ENCODE peak calls at places on chromosomes 2 and 18, in seven cellular contexts. S is HepG2, C is GM12892, B is SK-N-SH, P is GM12878, Z is K562, V is H1. I is an unnamed sample.

GRCh38 chr2:20471148-20471547 is 24.3 kb downstream of the RHOB start:
- DNase-seq in S (no peak), C (no peak), B (no peak), P (no peak), Z (no peak), V (no peak), I (no peak)

GRCh38 chr2:25567406-25567805 is 106.0 kb downstream of the DTNB start:
- DNase-seq in S (peak), C (no peak), B (peak), P (peak), Z (peak), V (no peak), I (no peak)

GRCh38 chr2:172256886-172257285 is 154.2 kb upstream of the DLX2 start:
- DNase-seq in S (no peak), C (no peak), B (peak), P (no peak), Z (no peak), V (no peak), I (no peak)

GRCh38 chr2:54589340-54590215 is 133.5 kb downstream of the SPTBN1 start:
- DNase-seq in S (peak), C (no peak), B (peak), P (no peak), Z (peak), V (no peak), I (no peak)

GRCh38 chr2:235527806-235528480 is 34.1 kb downstream of the AGAP1 start:
- DNase-seq in S (no peak), C (no peak), B (no peak), P (no peak), Z (no peak), V (no peak), I (no peak)

GRCh38 chr2:111236027-111236426 is 115.3 kb downstream of the BCL2L11 start:
- DNase-seq in S (no peak), C (no peak), B (no peak), P (no peak), Z (no peak), V (no peak), I (no peak)

GRCh38 chr18:46054956-46055831 is 16.9 kb downstream of the PSTPIP2 start:
- DNase-seq in S (no peak), C (no peak), B (no peak), P (no peak), Z (peak), V (peak), I (no peak)

GRCh38 chr2:110770696-110771425 is 38.5 kb downstream of the ACOXL start:
- DNase-seq in S (no peak), C (no peak), B (peak), P (no peak), Z (no peak), V (no peak), I (no peak)

GRCh38 chr18:58860747-58861224 is 3.9 kb upstream of the ZNF532 start:
- DNase-seq in S (no peak), C (no peak), B (no peak), P (no peak), Z (no peak), V (no peak), I (no peak)

GRCh38 chr2:239928457-239929350 is 96.4 kb downstream of the NDUFA10 start:
- DNase-seq in S (no peak), C (no peak), B (no peak), P (no peak), Z (no peak), V (peak), I (no peak)

DNA sequence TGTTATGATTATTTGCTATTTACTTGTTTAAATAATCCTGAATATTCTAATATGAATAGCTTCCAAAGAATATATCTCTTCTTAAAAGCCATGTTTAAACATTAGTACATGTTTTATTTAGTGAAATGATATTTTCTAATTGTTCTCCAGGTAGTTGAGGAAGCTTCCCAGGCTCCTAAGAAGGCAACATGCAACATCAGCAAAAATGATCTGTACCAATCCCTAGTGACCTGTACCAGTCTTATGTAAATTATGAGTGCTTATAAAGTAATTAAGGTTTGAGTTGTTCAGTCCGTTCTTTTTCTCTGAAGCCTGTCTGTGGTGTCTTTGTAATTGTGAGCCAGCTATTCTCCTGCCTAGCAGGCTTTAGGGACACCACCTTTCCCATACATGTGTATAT is 98.2 kb downstream of the PKP4 start:
- DNase-seq in S (no peak), C (no peak), B (no peak), P (no peak), Z (no peak), V (no peak), I (no peak)
- TF ChIP-seq TAF1 in S (no peak), C (no peak), B (no peak), P (no peak), Z (no peak), V (no peak), I (no peak)

GRCh38 chr2:102726128-102727087 is 35.4 kb upstream of the TMEM182 start:
- DNase-seq in S (no peak), C (no peak), B (no peak), P (no peak), Z (no peak), V (no peak), I (no peak)
- TF ChIP-seq POLR2AphosphoS5 in S (no peak), C (no peak), B (no peak), P (no peak), Z (no peak), V (no peak), I (no peak)

GRCh38 chr18:49335677-49336076 is 124.8 kb downstream of the DYM start:
- DNase-seq in S (peak), C (no peak), B (no peak), P (no peak), Z (peak), V (no peak), I (no peak)
- TF ChIP-seq TAF1 in S (no peak), C (no peak), B (no peak), P (no peak), Z (no peak), V (no peak), I (no peak)

GRCh38 chr18:11047817-11048216 is 101.6 kb downstream of the PIEZO2 start:
- DNase-seq in S (no peak), C (no peak), B (no peak), P (no peak), Z (no peak), V (no peak), I (no peak)
- TF ChIP-seq POLR2AphosphoS5 in S (no peak), C (no peak), B (no peak), P (no peak), Z (no peak), V (no peak), I (no peak)

GRCh38 chr18:50506362-50506761 is 53.5 kb upstream of the MAPK4 start:
- DNase-seq in S (no peak), C (no peak), B (no peak), P (no peak), Z (no peak), V (no peak), I (no peak)

GRCh38 chr18:50509012-50509411 is 50.9 kb upstream of the MAPK4 start:
- DNase-seq in S (no peak), C (no peak), B (no peak), P (no peak), Z (no peak), V (no peak), I (no peak)

GRCh38 chr18:50508228-50508627 is 51.7 kb upstream of the MAPK4 start:
- DNase-seq in S (no peak), C (no peak), B (no peak), P (no peak), Z (no peak), V (no peak), I (no peak)

DNA sequence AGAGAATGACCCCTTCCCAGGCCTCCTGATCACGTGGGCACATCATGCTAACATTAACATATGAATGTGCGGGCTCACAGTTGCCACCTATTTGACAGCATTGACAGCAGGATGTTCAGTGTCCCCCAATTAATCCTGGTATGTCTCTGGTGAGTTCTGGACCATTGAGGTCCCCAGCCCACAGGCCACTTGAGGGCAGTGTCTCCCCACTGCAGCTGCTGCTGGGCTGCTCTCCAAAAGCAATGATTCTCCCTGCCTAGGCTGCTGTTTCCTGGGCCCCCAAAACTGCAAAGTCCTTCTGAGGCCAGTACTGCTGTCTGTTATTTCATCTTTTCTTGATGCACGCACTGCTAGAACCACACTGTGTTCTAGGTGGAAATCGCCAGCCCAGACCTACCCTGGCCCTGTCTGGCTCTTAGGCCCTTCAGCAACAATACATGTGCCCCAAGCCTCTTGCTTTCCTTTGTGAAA is 52.7 kb upstream of the MAPK4 start:
- DNase-seq in S (peak), C (no peak), B (peak), P (no peak), Z (peak), V (peak), I (no peak)
- TF ChIP-seq TAF1 in S (no peak), C (no peak), B (no peak), P (no peak), Z (no peak), V (no peak), I (no peak)

GRCh38 chr2:194105358-194105757 is 1551.7 kb upstream of the SLC39A10 start:
- DNase-seq in S (no peak), C (no peak), B (no peak), P (no peak), Z (no peak), V (no peak), I (no peak)
- TF ChIP-seq POLR2AphosphoS5 in S (no peak), C (no peak), B (no peak), P (no peak), Z (no peak), V (no peak), I (no peak)

GRCh38 chr2:58101500-58101899 is 54.9 kb downstream of the VRK2 start:
- DNase-seq in S (no peak), C (no peak), B (no peak), P (no peak), Z (no peak), V (no peak), I (no peak)
- TF ChIP-seq TAF1 in S (no peak), C (no peak), B (no peak), P (no peak), Z (no peak), V (no peak), I (no peak)

GRCh38 chr2:201127128-201127521 is 11.2 kb downstream of the CFLAR start:
- DNase-seq in S (no peak), C (no peak), B (no peak), P (no peak), Z (no peak), V (no peak), I (no peak)

GRCh38 chr2:201129044-201129505 is 13.1 kb downstream of the CFLAR start:
- DNase-seq in S (peak), C (no peak), B (no peak), P (no peak), Z (peak), V (no peak), I (no peak)

GRCh38 chr2:201130524-201131186 is 14.7 kb downstream of the CFLAR start:
- DNase-seq in S (no peak), C (no peak), B (no peak), P (no peak), Z (peak), V (no peak), I (no peak)

GRCh38 chr2:201126308-201127127 is 10.6 kb downstream of the CFLAR start:
- DNase-seq in S (no peak), C (no peak), B (no peak), P (no peak), Z (peak), V (no peak), I (no peak)

DNA sequence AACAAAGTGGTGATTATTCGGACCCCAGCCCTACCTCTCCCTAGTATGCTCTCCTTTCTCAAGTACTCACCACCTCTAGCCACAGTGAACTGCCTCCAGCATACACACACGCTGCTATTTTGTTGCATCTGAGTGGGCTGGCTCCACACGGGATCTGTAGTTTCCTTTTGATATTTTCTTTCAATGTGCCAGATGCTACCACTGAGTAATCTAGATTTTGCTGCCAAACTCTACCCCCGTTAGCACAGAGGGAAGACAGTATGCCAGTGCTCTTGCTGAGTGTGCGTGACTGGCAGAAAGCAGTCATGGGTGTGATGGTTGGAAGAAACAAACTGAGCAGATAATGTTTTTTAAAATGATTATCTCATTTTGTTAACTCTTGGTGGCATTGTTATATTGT is 11.6 kb downstream of the CFLAR start:
- DNase-seq in S (no peak), C (no peak), B (no peak), P (no peak), Z (peak), V (no peak), I (no peak)
- TF ChIP-seq POLR2AphosphoS5 in S (no peak), C (no peak), B (no peak), P (peak), Z (no peak), V (no peak), I (no peak)

GRCh38 chr2:162327134-162327769 is 8.8 kb upstream of the IFIH1 start:
- DNase-seq in S (no peak), C (no peak), B (no peak), P (no peak), Z (peak), V (peak), I (no peak)

GRCh38 chr2:162327806-162328205 is 9.3 kb upstream of the IFIH1 start:
- DNase-seq in S (no peak), C (no peak), B (no peak), P (no peak), Z (no peak), V (no peak), I (no peak)

GRCh38 chr2:162333968-162334367 is 10.0 kb upstream of the GCA start:
- DNase-seq in S (peak), C (no peak), B (no peak), P (no peak), Z (peak), V (no peak), I (no peak)

GRCh38 chr2:162328424-162329157 is 10.1 kb upstream of the IFIH1 start:
- DNase-seq in S (no peak), C (no peak), B (no peak), P (no peak), Z (no peak), V (no peak), I (no peak)

DNA sequence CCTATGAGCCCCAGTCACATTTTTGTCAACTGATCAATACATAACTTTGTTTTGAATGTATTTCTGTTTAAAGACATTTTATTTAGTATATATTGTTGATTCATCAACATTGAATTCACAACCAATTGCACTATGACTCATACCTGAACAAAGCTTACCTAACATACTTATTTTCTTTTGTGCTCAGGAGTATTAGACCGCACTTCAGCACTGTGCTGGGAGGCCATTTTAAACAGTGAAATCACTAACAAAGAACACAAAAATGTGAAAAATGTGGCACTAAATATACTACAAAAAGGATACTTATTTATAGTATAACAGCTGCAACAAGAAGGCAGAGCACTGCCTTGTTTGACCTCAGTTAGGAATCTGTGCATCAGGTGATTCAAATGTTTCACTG is 12.4 kb upstream of the IFIH1 start:
- DNase-seq in S (no peak), C (no peak), B (no peak), P (no peak), Z (no peak), V (no peak), I (no peak)
- TF ChIP-seq TAF1 in S (no peak), C (no peak), B (no peak), P (no peak), Z (no peak), V (no peak), I (no peak)

DNA sequence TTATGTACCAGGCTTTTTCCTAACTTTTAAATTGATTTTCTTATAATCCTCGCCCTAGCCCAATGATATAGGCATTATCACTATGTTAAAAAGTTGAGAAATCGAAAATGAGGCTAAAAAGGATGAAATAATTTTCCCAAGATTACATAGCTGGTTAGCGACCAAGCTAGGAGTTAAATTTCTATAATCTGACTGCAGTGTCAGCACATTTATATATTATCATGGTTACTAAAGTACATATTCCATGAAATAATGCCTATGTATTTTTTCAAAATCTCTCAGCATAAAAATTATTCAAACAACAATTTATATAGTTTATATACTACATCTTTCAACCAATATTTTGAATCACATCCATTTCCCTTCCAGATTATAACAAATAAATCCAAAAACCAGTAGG is 317.3 kb upstream of the TFPI start:
- DNase-seq in S (no peak), C (no peak), B (no peak), P (no peak), Z (no peak), V (no peak), I (no peak)
- TF ChIP-seq POLR2AphosphoS5 in S (no peak), C (no peak), B (no peak), P (no peak), Z (no peak), V (no peak), I (no peak)

I was measured in GM12891.